ENCODE peak calls at places on chromosome 3, in six cellular contexts. F is HepG2, E is HCT116, U is endothelial cell of umbilical vein, J is WTC11, W is H1. X is an unnamed sample.

GRCh38 chr3:60250210-60250609 is 1001.0 kb downstream of the FHIT start:
- DNase-seq in E (no peak), J (no peak), W (no peak), F (no peak), U (no peak), X (no peak)

GRCh38 chr3:12963869-12964712 is 109.1 kb downstream of the IQSEC1 start:
- DNase-seq in E (no peak), J (no peak), F (peak; percentile 59), W (no peak), U (peak; percentile 70), X (no peak)

GRCh38 chr3:125200731-125201139 is 11.8 kb downstream of the SLC12A8 start:
- DNase-seq in F (peak; percentile 32), U (no peak), W (no peak), E (no peak), J (no peak), X (no peak)

GRCh38 chr3:194855025-194855391 is 169.3 kb downstream of the FAM43A start:
- DNase-seq in J (no peak), F (peak; percentile 13), E (no peak), W (no peak), U (no peak), X (no peak)

GRCh38 chr3:33718595-33718907 is 497 bp upstream of the CLASP2 start:
- DNase-seq in W (no peak), U (no peak), E (no peak), F (no peak), J (no peak), X (no peak)

GRCh38 chr3:160773722-160774121 is 17.7 kb downstream of the PPM1L start:
- DNase-seq in W (no peak), E (no peak), U (no peak), J (no peak), F (no peak), X (no peak)

GRCh38 chr3:48406443-48407431 is 23.1 kb downstream of the PLXNB1 start:
- DNase-seq in J (no peak), W (no peak), U (no peak), F (no peak), E (no peak), X (no peak)

GRCh38 chr3:157130138-157130880 is 29.6 kb downstream of the CCNL1 start:
- DNase-seq in E (peak; percentile 80), U (peak; percentile 61), F (peak; percentile 90), W (peak; percentile 54), J (peak; percentile 75), X (peak; percentile 75)

GRCh38 chr3:155078959-155079794 is 942 bp upstream of the MME start:
- DNase-seq in W (no peak), E (no peak), J (peak; percentile 32), U (peak; percentile 32), F (no peak), X (no peak)

GRCh38 chr3:29079358-29079757 is 201.5 kb upstream of the RBMS3 start:
- DNase-seq in J (no peak), E (no peak), U (no peak), F (no peak), W (no peak), X (no peak)

GRCh38 chr3:193132923-193133463 is 108.0 kb upstream of the PLAAT1 start:
- DNase-seq in F (no peak), W (no peak), E (no peak), J (no peak), U (peak; percentile 4), X (no peak)

GRCh38 chr3:143502101-143502500 is 346.2 kb downstream of the SLC9A9 start:
- DNase-seq in E (no peak), U (peak; percentile 10), W (no peak), F (no peak), J (no peak), X (no peak)

GRCh38 chr3:70737656-70738309 is 425.3 kb upstream of the MDFIC2 start:
- DNase-seq in F (peak; percentile 25), J (no peak), E (no peak), U (peak; percentile 97), W (no peak), X (no peak)

GRCh38 chr3:123623346-123623880 is 38.6 kb upstream of the HACD2 start:
- DNase-seq in F (no peak), U (no peak), J (no peak), W (no peak), E (no peak), X (no peak)

GRCh38 chr3:182500294-182500693 is 293.0 kb upstream of the ATP11B start:
- DNase-seq in J (peak; percentile 74), F (no peak), U (no peak), W (peak; percentile 53), E (no peak), X (no peak)

GRCh38 chr3:108090066-108090700 is 648 bp downstream of the CD47 start:
- DNase-seq in U (peak; percentile 60), J (peak; percentile 37), F (no peak), E (no peak), W (no peak), X (no peak)

GRCh38 chr3:114834175-114834940 is 312.7 kb downstream of the ZBTB20 start:
- DNase-seq in F (no peak), J (no peak), W (no peak), U (no peak), E (no peak), X (no peak)

GRCh38 chr3:192445768-192446644 is 281.3 kb downstream of the FGF12 start:
- DNase-seq in E (no peak), J (no peak), F (no peak), U (no peak), W (no peak), X (no peak)

GRCh38 chr3:118472586-118472985 is 562.1 kb downstream of the IGSF11 start:
- DNase-seq in J (no peak), W (no peak), F (no peak), U (no peak), E (no peak), X (peak; percentile 6)

GRCh38 chr3:30544811-30545210 is 61.6 kb upstream of the TGFBR2 start:
- DNase-seq in U (peak; percentile 99), W (no peak), J (no peak), F (no peak), E (no peak), X (peak; percentile 10)

GRCh38 chr3:64321747-64322146 is 96.5 kb upstream of the PRICKLE2 start:
- DNase-seq in E (no peak), U (no peak), W (no peak), J (no peak), F (no peak), X (peak; percentile 27)

GRCh38 chr3:21292971-21293370 is 458.0 kb downstream of the ZNF385D start:
- DNase-seq in F (no peak), U (no peak), E (no peak), W (no peak), J (no peak), X (no peak)

GRCh38 chr3:106185949-106186348 is 317.1 kb upstream of the CBLB start:
- DNase-seq in J (no peak), E (no peak), F (no peak), W (no peak), U (no peak), X (no peak)

GRCh38 chr3:159322322-159322939 is 520.6 kb downstream of the MFSD1 start:
- DNase-seq in U (no peak), E (peak; percentile 41), W (peak; percentile 23), J (peak; percentile 83), F (peak; percentile 7), X (peak; percentile 40)

GRCh38 chr3:17055374-17056276 is 170.9 kb downstream of the PLCL2 start:
- DNase-seq in W (no peak), J (no peak), E (no peak), U (no peak), F (no peak), X (no peak)

GRCh38 chr3:135528638-135529037 is 436.9 kb upstream of the PPP2R3A start:
- DNase-seq in E (no peak), W (no peak), J (no peak), F (no peak), U (no peak), X (no peak)

GRCh38 chr3:164465172-164465571 is 613.1 kb downstream of the SI start:
- DNase-seq in J (no peak), U (no peak), W (no peak), F (no peak), E (no peak), X (peak; percentile 15)

GRCh38 chr3:79521221-79521848 is 246.5 kb downstream of the ROBO1 start:
- DNase-seq in W (no peak), F (peak; percentile 35), U (peak; percentile 79), E (peak; percentile 8), J (no peak), X (peak; percentile 55)

DNA sequence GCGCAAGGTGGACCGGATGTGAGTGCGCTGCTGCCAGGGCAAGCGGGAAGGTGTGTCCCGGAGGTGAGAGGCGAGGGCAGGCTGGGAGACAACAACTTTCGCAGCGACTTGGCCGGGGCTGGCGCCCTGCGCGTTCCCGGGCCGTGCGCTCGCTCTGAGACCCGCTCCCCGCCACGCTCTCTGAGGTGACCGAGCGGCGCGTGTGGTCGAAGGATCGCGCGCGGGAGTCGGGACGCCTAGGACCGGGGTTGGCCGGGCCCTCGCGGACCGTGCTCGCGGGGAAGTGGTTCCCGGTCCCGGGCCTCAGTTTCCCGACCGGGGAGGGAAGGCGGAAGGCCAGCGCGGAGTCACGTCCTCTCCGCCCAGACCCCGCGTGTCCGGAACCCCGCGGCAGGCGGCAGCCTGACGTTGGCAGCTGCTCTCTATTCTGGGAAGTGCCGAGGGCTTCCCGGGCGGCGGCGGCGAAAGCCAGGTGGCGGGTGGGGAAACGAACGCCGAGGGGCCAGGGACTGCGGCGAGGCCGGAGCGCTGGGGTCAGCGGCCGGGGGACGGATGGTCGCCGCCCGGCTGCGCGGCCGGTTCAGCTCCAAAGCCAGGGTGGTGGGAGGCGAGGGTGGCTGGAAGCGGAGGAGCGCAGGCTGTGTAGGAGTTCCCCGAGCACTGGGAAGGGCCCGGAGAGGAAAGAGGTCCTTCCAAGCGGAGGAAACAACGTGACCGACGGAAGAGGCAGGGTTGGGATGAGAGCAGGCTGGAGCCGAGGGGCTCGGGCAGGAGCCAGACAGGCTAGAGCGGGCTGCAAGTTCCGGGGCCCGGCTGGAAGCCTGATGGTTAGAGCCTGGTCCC is 1.0 kb upstream of the IGF2BP2 start:
- DNase-seq in J (peak; percentile 70), W (no peak), F (no peak), E (no peak), U (peak; percentile 40), X (peak; percentile 57)
- TF ChIP-seq MAX in J (peak; percentile 92), W (peak; percentile 72), F (peak; percentile 76), E (no peak), U (no peak), X (peak; percentile 77)

GRCh38 chr3:197368821-197369220 is 70.4 kb upstream of the DLG1 start:
- DNase-seq in F (no peak), U (no peak), J (no peak), W (no peak), E (no peak), X (no peak)
- TF ChIP-seq MAX in F (no peak), U (no peak), J (no peak), W (no peak), E (no peak), X (no peak)

GRCh38 chr3:72899349-72899765 is 11.5 kb downstream of the GXYLT2 start:
- DNase-seq in E (no peak), J (no peak), F (no peak), U (no peak), W (no peak), X (no peak)
- TF ChIP-seq MAX in E (no peak), J (no peak), F (no peak), U (no peak), W (no peak), X (no peak)

GRCh38 chr3:55307622-55308021 is 179.5 kb downstream of the WNT5A start:
- DNase-seq in E (no peak), W (no peak), J (no peak), U (no peak), F (no peak), X (no peak)

GRCh38 chr3:55305714-55306485 is 181.2 kb downstream of the WNT5A start:
- DNase-seq in E (no peak), F (no peak), W (no peak), J (no peak), U (no peak), X (no peak)

GRCh38 chr3:55313701-55314100 is 173.4 kb downstream of the WNT5A start:
- DNase-seq in U (no peak), F (no peak), E (no peak), W (no peak), J (no peak), X (no peak)

GRCh38 chr3:55309336-55309735 is 177.8 kb downstream of the WNT5A start:
- DNase-seq in F (no peak), U (no peak), E (no peak), J (no peak), W (no peak), X (no peak)
- TF ChIP-seq MAX in F (no peak), U (no peak), E (no peak), J (no peak), W (no peak), X (no peak)

X was measured in A549.